ENCODE peak calls at places on chromosomes 3 and 15, in eight cellular contexts. G is choroid plexus epithelial cell, M is adrenal gland, S is thoracic aorta, X is uterus, O is fibroblast of pulmonary artery, E is pancreas, Q is left ventricle myocardium inferior. Z is an unnamed sample.

GRCh38 chr3:171833775-171834460 is 9.2 kb upstream of the TMEM212 start:
- DNase-seq in G (peak; percentile 78), M (no peak), S (no peak), X (no peak), O (peak; percentile 85), E (no peak), Q (no peak), Z (no peak)

GRCh38 chr3:16884748-16885587 is at the start of gene PLCL2:
- DNase-seq in G (peak; percentile 60), M (peak; percentile 73), S (no peak), X (peak; percentile 55), O (peak; percentile 50), E (peak; percentile 78), Q (peak; percentile 54), Z (no peak)

GRCh38 chr3:161222662-161223061 is 1.6 kb downstream of the NMD3 start:
- DNase-seq in G (peak; percentile 17), M (no peak), S (no peak), X (no peak), O (peak; percentile 46), E (no peak), Q (no peak), Z (no peak)

GRCh38 chr3:177126015-177126773 is 71.1 kb downstream of the TBL1XR1 start:
- DNase-seq in G (peak; percentile 91), M (no peak), S (no peak), X (no peak), O (peak; percentile 86), E (no peak), Q (no peak), Z (no peak)

GRCh38 chr3:169811606-169812123 is 1.0 kb upstream of the LRRIQ4 start:
- DNase-seq in G (peak; percentile 76), M (no peak), S (no peak), X (no peak), O (peak; percentile 73), E (no peak), Q (no peak), Z (no peak)

GRCh38 chr15:49279481-49280186 is 109.6 kb downstream of the GALK2 start:
- DNase-seq in G (peak; percentile 22), M (no peak), S (no peak), X (no peak), O (no peak), E (no peak), Q (no peak), Z (no peak)

GRCh38 chr15:28103831-28104230 is 4.7 kb upstream of the OCA2 start:
- DNase-seq in G (no peak), M (peak; percentile 21), S (no peak), X (no peak), O (no peak), E (no peak), Q (no peak), Z (no peak)

GRCh38 chr3:66195347-66195783 is 25.4 kb upstream of the SLC25A26 start:
- DNase-seq in G (peak; percentile 62), M (peak; percentile 74), S (no peak), X (peak; percentile 27), O (peak; percentile 44), E (peak; percentile 78), Q (peak; percentile 57), Z (no peak)

GRCh38 chr3:187798531-187799520 is 53.6 kb upstream of the BCL6 start:
- DNase-seq in G (no peak), M (no peak), S (no peak), X (no peak), O (no peak), E (no peak), Q (no peak), Z (no peak)

GRCh38 chr3:170429050-170429449 is 10.4 kb downstream of the CLDN11 start:
- DNase-seq in G (peak; percentile 89), M (no peak), S (no peak), X (no peak), O (peak; percentile 38), E (no peak), Q (no peak), Z (no peak)

GRCh38 chr3:170078620-170079281 is 41.0 kb downstream of the GPR160 start:
- DNase-seq in G (peak; percentile 15), M (no peak), S (no peak), X (no peak), O (no peak), E (no peak), Q (no peak), Z (no peak)

GRCh38 chr15:38254065-38254883 is 1.6 kb downstream of the SPRED1 start:
- DNase-seq in G (peak; percentile 83), M (peak; percentile 70), S (no peak), X (no peak), O (peak; percentile 77), E (no peak), Q (no peak), Z (no peak)

GRCh38 chr3:50238549-50239026 is 2.6 kb downstream of the GNAI2 start:
- DNase-seq in G (no peak), M (peak; percentile 95), S (no peak), X (peak; percentile 70), O (no peak), E (peak; percentile 99), Q (peak; percentile 89), Z (no peak)

GRCh38 chr3:50239649-50240048 is 3.6 kb downstream of the GNAI2 start:
- DNase-seq in G (no peak), M (no peak), S (no peak), X (no peak), O (no peak), E (no peak), Q (no peak), Z (no peak)

GRCh38 chr3:50236484-50237132 is 604 bp downstream of the GNAI2 start:
- DNase-seq in G (no peak), M (no peak), S (no peak), X (no peak), O (no peak), E (no peak), Q (no peak), Z (no peak)

GRCh38 chr3:50237133-50237651 is 1.2 kb downstream of the GNAI2 start:
- DNase-seq in G (peak; percentile 46), M (no peak), S (no peak), X (no peak), O (peak; percentile 62), E (peak; percentile 75), Q (no peak), Z (no peak)

DNA sequence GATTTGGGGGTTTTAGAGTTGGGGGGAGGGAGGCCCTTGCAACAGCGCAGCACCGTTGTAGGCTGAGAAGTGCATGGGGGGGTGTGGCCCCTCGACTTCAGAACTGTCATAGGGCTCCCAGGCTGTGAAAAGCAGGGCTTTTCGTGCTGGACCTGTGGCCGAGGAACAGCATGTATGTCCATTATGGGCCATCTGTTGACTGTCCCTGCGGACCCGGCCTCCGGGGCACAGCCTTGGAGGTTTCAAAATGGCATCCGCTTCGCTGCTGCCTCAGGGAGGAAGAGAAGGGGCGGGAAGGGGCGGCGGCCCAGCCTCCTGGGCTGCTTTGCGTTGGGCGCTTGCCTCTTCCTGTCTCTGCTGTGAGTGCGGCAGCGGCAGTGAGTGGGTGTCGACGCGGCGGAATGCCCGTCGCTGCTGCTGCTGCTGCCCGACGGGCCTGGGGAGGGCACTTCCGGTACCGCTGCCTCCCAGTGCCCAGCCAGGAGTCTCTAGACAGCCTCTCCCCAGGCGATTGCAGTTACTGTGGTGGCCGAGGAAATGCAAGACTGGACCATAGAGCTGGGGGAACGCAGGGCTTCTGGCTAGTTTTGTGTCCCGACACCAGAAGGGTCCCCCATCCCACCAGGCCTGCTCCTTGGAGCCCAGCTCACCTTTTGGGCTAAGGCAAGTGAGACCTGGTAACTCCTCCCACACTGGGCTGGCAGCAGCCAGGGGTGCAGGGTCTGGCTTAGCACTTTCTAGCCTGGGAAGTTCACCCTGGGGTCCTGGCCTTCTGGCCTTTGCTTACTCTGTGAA is 1.9 kb downstream of the GNAI2 start:
- DNase-seq in G (peak; percentile 78), M (peak; percentile 94), S (peak; percentile 66), X (peak; percentile 79), O (peak; percentile 82), E (peak; percentile 87), Q (peak; percentile 89), Z (peak; percentile 91)
- TF ChIP-seq CTCF in G (no peak), M (no peak), S (no peak), X (no peak), O (no peak), E (no peak), Q (no peak), Z (no peak)

DNA sequence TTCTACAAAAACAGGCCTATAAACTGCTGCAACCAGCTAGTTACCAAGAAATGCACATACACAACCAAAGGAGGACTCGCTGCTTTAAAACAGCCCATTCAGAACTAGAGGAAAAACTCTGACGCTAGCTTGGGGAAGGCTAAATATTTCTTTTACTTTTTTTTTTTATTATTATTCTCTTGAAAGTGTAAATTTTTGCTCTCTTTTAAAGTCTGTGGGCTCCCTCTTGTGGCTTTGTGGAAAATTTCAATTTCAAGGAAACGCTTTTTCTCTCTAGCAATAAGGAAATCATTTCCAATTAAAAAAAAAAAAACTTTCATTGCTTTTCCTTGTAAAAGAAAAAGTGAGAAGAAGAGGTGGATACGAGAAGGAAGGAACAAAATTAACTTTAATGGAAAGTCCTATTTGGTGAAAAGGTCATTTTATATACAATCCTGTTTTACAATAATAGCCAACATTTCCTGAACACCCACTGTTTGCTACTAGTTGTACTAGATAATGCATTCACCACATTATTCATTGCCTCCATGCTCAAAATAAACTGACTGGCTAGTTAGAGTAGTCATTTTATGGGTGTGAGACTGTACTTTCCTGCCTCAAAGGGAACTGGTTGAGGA is 51.2 kb upstream of the SAMMSON start:
- DNase-seq in G (peak; percentile 76), M (no peak), S (no peak), X (no peak), O (peak; percentile 61), E (no peak), Q (no peak), Z (no peak)
- TF ChIP-seq CTCF in G (peak; percentile 61), M (peak; percentile 28), S (peak; percentile 66), X (peak; percentile 42), O (peak; percentile 58), E (peak; percentile 64), Q (peak; percentile 68), Z (peak; percentile 74)

GRCh38 chr3:98339031-98339430 is 14.6 kb upstream of the OR5K4 start:
- DNase-seq in G (no peak), M (no peak), S (no peak), X (no peak), O (no peak), E (no peak), Q (no peak), Z (no peak)

GRCh38 chr3:98331329-98331728 is 22.3 kb upstream of the OR5K4 start:
- DNase-seq in G (no peak), M (no peak), S (no peak), X (no peak), O (no peak), E (no peak), Q (no peak), Z (no peak)

GRCh38 chr3:98329392-98330124 is 24.1 kb upstream of the OR5K4 start:
- DNase-seq in G (peak; percentile 75), M (peak; percentile 68), S (no peak), X (no peak), O (peak; percentile 65), E (no peak), Q (peak; percentile 12), Z (no peak)

GRCh38 chr3:98328933-98329332 is 24.7 kb upstream of the OR5K4 start:
- DNase-seq in G (no peak), M (no peak), S (no peak), X (no peak), O (no peak), E (peak; percentile 54), Q (no peak), Z (no peak)

GRCh38 chr3:98333989-98334606 is 19.6 kb upstream of the OR5K4 start:
- DNase-seq in G (peak; percentile 70), M (no peak), S (no peak), X (no peak), O (no peak), E (no peak), Q (no peak), Z (no peak)
- TF ChIP-seq CTCF in G (peak; percentile 52), M (no peak), S (no peak), X (no peak), O (no peak), E (no peak), Q (no peak), Z (no peak)

GRCh38 chr3:97896547-97896946 is 74.7 kb downstream of the CRYBG3 start:
- DNase-seq in G (peak; percentile 8), M (no peak), S (no peak), X (no peak), O (no peak), E (no peak), Q (no peak), Z (no peak)
- TF ChIP-seq CTCF in G (peak; percentile 24), M (no peak), S (no peak), X (no peak), O (no peak), E (no peak), Q (no peak), Z (no peak)

Z was measured in osteocyte.